ENCODE peak calls at places on chromosomes 1 and 21, in five cellular contexts. L is MM.1S; D is neural progenitor cell; T is CD8-positive, alpha-beta T cell; U is substantia nigra. W is an unnamed sample.

GRCh38 chr1:248402748-248403147 is at the start of gene OR2T1:
- DNase-seq in L (no peak), D (no peak), T (no peak), U (no peak), W (no peak)

GRCh38 chr1:31051611-31052010 is 13.9 kb downstream of the PUM1 start:
- DNase-seq in L (no peak), D (no peak), T (no peak), U (no peak), W (no peak)

GRCh38 chr1:91830242-91831131 is 55.5 kb downstream of the TGFBR3 start:
- DNase-seq in L (no peak), D (no peak), T (no peak), U (no peak), W (peak)

GRCh38 chr1:199084293-199084692 is 445.5 kb downstream of the PTPRC start:
- DNase-seq in L (no peak), D (no peak), T (no peak), U (no peak), W (peak)

GRCh38 chr1:236018885-236019453 is 45.9 kb downstream of the NID1 start:
- DNase-seq in L (no peak), D (no peak), T (no peak), U (no peak), W (no peak)

GRCh38 chr1:63908016-63908415 is 134.2 kb downstream of the ROR1 start:
- DNase-seq in L (no peak), D (no peak), T (no peak), U (no peak), W (no peak)

GRCh38 chr1:101043776-101044175 is 18.2 kb upstream of the DPH5 start:
- DNase-seq in L (no peak), D (no peak), T (no peak), U (no peak), W (peak)

GRCh38 chr1:209155556-209155955 is 428.0 kb upstream of the CAMK1G start:
- DNase-seq in L (no peak), D (peak), T (no peak), U (no peak), W (no peak)

GRCh38 chr21:14120091-14120734 is 90.5 kb downstream of the LIPI start:
- DNase-seq in L (peak), D (peak), T (no peak), U (no peak), W (no peak)

GRCh38 chr21:39451332-39452206 is at the start of gene SH3BGR:
- DNase-seq in L (no peak), D (peak), T (no peak), U (peak), W (peak)

GRCh38 chr21:36385233-36385908 is at the start of gene CHAF1B:
- DNase-seq in L (peak), D (peak), T (peak), U (no peak), W (peak)

GRCh38 chr1:230679131-230679530 is 34.8 kb downstream of the AGT start:
- DNase-seq in L (no peak), D (no peak), T (no peak), U (no peak), W (no peak)

GRCh38 chr1:35763211-35763610 is 6.6 kb downstream of the CLSPN start:
- DNase-seq in L (no peak), D (no peak), T (no peak), U (no peak), W (no peak)

GRCh38 chr1:77282866-77283539 is 1.2 kb downstream of the AK5 start:
- DNase-seq in L (no peak), D (peak), T (no peak), U (no peak), W (peak)

GRCh38 chr1:201566529-201566823 is 27.5 kb downstream of the NAV1 start:
- DNase-seq in L (no peak), D (no peak), T (no peak), U (no peak), W (no peak)

GRCh38 chr1:201565024-201565730 is 26.2 kb downstream of the NAV1 start:
- DNase-seq in L (no peak), D (no peak), T (no peak), U (peak), W (no peak)

GRCh38 chr1:201563941-201564340 is 25.0 kb downstream of the NAV1 start:
- DNase-seq in L (no peak), D (no peak), T (no peak), U (no peak), W (no peak)

GRCh38 chr1:201566933-201567801 is 28.2 kb downstream of the NAV1 start:
- DNase-seq in L (no peak), D (no peak), T (no peak), U (no peak), W (no peak)

DNA sequence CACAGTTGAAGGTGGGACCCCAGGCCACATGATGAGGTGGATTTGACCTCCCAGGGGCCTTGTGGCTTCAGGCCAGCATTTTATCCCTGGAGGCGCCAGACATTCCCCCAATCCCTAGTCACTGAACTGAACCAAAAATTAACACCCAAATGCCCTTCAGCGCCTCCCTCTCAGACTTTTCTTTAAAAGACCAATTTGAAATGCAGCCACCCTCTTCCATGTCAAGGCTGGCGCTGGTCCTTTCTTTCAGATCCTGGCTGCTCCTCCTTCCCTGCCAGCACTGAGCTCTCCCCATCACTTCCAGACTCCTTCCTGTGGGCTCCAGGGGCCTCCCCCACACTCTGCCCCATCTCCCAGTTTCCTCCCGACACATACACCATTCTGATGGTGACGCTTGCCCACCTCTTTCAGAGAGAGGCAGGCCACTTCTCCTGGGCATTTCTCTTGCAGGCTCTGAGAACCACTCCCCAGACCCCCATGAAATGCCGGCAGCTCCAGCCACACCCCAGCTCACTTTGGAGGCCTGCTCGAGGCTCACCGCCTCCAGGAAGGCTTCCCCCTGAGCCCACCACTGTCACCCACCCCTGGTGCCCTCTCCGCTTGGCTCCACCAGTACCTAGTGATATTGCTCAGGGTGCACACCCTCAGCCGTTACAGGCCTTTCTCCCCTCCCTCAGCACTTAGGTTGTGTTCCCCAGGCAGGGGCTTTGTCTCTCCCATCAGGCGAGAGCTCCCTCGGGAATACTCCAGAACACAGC is 27.0 kb downstream of the NAV1 start:
- DNase-seq in L (no peak), D (no peak), T (no peak), U (no peak), W (no peak)
- H3K27ac ChIP-seq in L (no peak), D (no peak), T (no peak), U (peak), W (no peak)

GRCh38 chr1:201039876-201040275 is 16.4 kb upstream of the KIF21B start:
- DNase-seq in L (no peak), D (no peak), T (no peak), U (no peak), W (no peak)

GRCh38 chr1:201042663-201043461 is 19.3 kb upstream of the KIF21B start:
- DNase-seq in L (peak), D (peak), T (peak), U (no peak), W (peak)

GRCh38 chr1:201041011-201041410 is 17.5 kb upstream of the KIF21B start:
- DNase-seq in L (no peak), D (no peak), T (no peak), U (no peak), W (no peak)

GRCh38 chr1:201036188-201036834 is 12.8 kb upstream of the KIF21B start:
- DNase-seq in L (no peak), D (no peak), T (no peak), U (no peak), W (no peak)

GRCh38 chr1:201038537-201038936 is 15.0 kb upstream of the KIF21B start:
- DNase-seq in L (no peak), D (peak), T (no peak), U (no peak), W (no peak)
- H3K27ac ChIP-seq in L (no peak), D (no peak), T (no peak), U (no peak), W (no peak)

GRCh38 chr1:24692351-24692980 is 49.4 kb downstream of the SRRM1 start:
- DNase-seq in L (no peak), D (no peak), T (no peak), U (no peak), W (peak)

GRCh38 chr1:24695202-24695974 is 49.9 kb upstream of the CLIC4 start:
- DNase-seq in L (no peak), D (no peak), T (no peak), U (no peak), W (no peak)

GRCh38 chr1:24694380-24694843 is 50.8 kb upstream of the CLIC4 start:
- DNase-seq in L (peak), D (no peak), T (no peak), U (no peak), W (peak)

GRCh38 chr1:24696033-24696755 is 49.1 kb upstream of the CLIC4 start:
- DNase-seq in L (no peak), D (no peak), T (no peak), U (no peak), W (no peak)

GRCh38 chr1:24693827-24694379 is 50.8 kb downstream of the SRRM1 start:
- DNase-seq in L (no peak), D (no peak), T (no peak), U (no peak), W (no peak)
- H3K27ac ChIP-seq in L (peak), D (no peak), T (no peak), U (no peak), W (no peak)

GRCh38 chr1:168089326-168089978 is 47.3 kb downstream of the GPR161 start:
- DNase-seq in L (no peak), D (no peak), T (no peak), U (no peak), W (no peak)

GRCh38 chr1:168090395-168090794 is 46.3 kb downstream of the GPR161 start:
- DNase-seq in L (no peak), D (no peak), T (no peak), U (no peak), W (no peak)

GRCh38 chr1:168087696-168088095 is 49.0 kb downstream of the GPR161 start:
- DNase-seq in L (no peak), D (no peak), T (no peak), U (no peak), W (no peak)

GRCh38 chr1:168089979-168090337 is 46.8 kb downstream of the GPR161 start:
- DNase-seq in L (no peak), D (no peak), T (no peak), U (no peak), W (no peak)

DNA sequence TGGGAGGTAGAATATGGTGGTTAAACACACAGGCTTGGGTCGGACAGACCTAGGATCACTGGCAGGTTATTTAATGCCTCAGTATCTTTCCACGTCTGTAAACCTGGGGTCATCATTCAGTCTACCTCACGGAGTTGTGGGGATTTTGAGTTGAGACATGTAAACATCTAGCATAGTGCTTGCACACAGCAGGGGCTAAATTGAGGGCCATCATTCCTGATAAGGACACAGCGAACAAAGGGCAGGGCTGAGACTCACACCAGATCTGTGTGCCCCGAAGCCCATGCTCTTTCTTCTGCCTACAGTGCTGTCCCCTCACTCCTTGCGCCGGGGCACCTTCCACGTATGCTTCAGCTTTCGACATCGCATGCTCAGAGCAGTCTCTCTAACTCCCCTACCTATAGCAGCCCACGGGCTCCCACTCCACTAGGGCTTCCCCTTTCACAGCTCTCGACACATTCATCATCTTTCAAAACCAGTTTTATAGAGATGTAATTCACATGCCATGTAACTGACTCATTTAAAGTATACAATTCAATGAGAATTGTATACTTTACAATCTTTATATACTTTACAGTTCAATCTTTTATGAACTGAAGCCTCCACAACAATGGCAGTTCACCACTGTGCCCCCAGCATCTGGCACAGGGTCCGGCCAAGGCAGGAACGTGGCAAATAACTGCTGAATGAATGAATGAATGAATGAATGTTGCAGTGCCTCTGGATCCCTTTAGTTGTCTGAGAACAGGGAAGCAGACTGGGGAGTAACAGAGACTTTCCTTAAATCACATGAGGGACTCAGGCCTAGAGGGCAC is 48.0 kb downstream of the GPR161 start:
- DNase-seq in L (no peak), D (no peak), T (no peak), U (no peak), W (no peak)
- H3K27ac ChIP-seq in L (no peak), D (no peak), T (no peak), U (no peak), W (no peak)

DNA sequence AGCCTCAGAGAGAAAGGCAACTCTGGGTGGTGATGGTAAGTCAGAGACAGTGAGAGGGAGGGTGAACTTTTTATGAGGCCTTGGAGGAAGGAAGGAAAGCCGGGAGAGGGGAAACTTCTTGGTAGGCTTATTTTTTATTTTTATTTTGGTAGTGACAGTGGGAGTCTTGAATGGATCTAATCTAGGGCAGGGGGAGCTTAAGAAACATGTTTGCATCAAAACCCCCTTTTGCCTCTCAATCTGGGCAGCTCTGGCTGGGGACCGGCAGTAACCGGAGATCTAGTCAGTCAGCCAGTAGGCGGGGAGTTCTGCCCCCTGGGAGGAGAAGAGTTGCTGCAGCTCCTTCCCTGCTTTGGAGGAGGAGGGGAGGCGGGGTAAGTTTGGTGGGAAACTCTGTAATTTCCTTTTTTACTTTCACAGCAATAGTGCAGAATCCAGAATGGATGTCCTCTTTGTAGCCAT is at the start of gene C1orf54:
- DNase-seq in L (no peak), D (peak), T (no peak), U (peak), W (peak)
- H3K27ac ChIP-seq in L (no peak), D (peak), T (no peak), U (no peak), W (peak)

GRCh38 chr1:93766451-93766850 is 84.8 kb upstream of the BCAR3 start:
- DNase-seq in L (no peak), D (peak), T (no peak), U (no peak), W (no peak)

GRCh38 chr1:93771843-93772242 is 90.2 kb upstream of the BCAR3 start:
- DNase-seq in L (no peak), D (no peak), T (no peak), U (no peak), W (no peak)

GRCh38 chr1:93769767-93770166 is 88.1 kb upstream of the BCAR3 start:
- DNase-seq in L (no peak), D (no peak), T (no peak), U (no peak), W (no peak)

GRCh38 chr1:93770640-93771039 is 89.0 kb upstream of the BCAR3 start:
- DNase-seq in L (no peak), D (peak), T (no peak), U (no peak), W (no peak)

GRCh38 chr1:93768380-93768863 is 86.8 kb upstream of the BCAR3 start:
- DNase-seq in L (no peak), D (no peak), T (no peak), U (no peak), W (no peak)
- H3K27ac ChIP-seq in L (no peak), D (no peak), T (no peak), U (no peak), W (no peak)